ENCODE peak calls at places on chromosomes 7 and 10, in five cellular contexts. O is CD8-positive, alpha-beta memory T cell; D is fibroblast of the aortic adventitia; K is NCI-H1417 treated with DMSO at 0.1 percent for 48 hours; G is activated CD4-positive, alpha-beta T cell treated with anti-CD3 and anti-CD28 coated beads, Interleukin-2, amount 50 U/mL, for 1 hour. Z is an unnamed sample.

GRCh38 chr10:209357-209756 is 74.1 kb downstream of the ZMYND11 start:
- DNase-seq in O (no peak), D (peak; percentile 27), K (no peak), G (no peak), Z (no peak)

GRCh38 chr10:32125023-32125422 is 68.8 kb upstream of the KIF5B start:
- DNase-seq in O (no peak), D (no peak), K (no peak), G (no peak), Z (peak; percentile 67)

GRCh38 chr10:86410542-86411124 is 44.0 kb upstream of the GRID1 start:
- DNase-seq in O (no peak), D (peak; percentile 81), K (no peak), G (no peak), Z (no peak)

GRCh38 chr10:104449402-104449801 is 95.8 kb downstream of the CFAP58 start:
- DNase-seq in O (no peak), D (peak; percentile 56), K (no peak), G (no peak), Z (no peak)

GRCh38 chr10:129467346-129468119 is 492 bp downstream of the MGMT start:
- DNase-seq in O (no peak), D (peak; percentile 34), K (no peak), G (no peak), Z (no peak)

GRCh38 chr7:106372595-106373318 is 88.0 kb upstream of the NAMPT start:
- DNase-seq in O (no peak), D (no peak), K (no peak), G (no peak), Z (no peak)

GRCh38 chr7:28558236-28558635 is 145.9 kb downstream of the CREB5 start:
- DNase-seq in O (no peak), D (no peak), K (no peak), G (no peak), Z (no peak)

GRCh38 chr10:484925-485661 is 204.4 kb downstream of the DIP2C start:
- DNase-seq in O (peak; percentile 60), D (peak; percentile 28), K (no peak), G (peak; percentile 9), Z (no peak)

GRCh38 chr10:97185326-97186058 is at the start of gene SLIT1:
- DNase-seq in O (no peak), D (no peak), K (no peak), G (no peak), Z (peak; percentile 48)

GRCh38 chr10:14153570-14154055 is 177.1 kb downstream of the FRMD4A start:
- DNase-seq in O (no peak), D (no peak), K (no peak), G (no peak), Z (no peak)

GRCh38 chr10:95248989-95249388 is 41.8 kb downstream of the PDLIM1 start:
- DNase-seq in O (no peak), D (no peak), K (no peak), G (no peak), Z (no peak)

GRCh38 chr10:25261571-25261970 is 86.8 kb downstream of the GPR158 start:
- DNase-seq in O (no peak), D (no peak), K (peak; percentile 88), G (no peak), Z (no peak)

GRCh38 chr10:132006966-132007365 is 25.2 kb upstream of the BNIP3 start:
- DNase-seq in O (no peak), D (no peak), K (no peak), G (no peak), Z (no peak)

GRCh38 chr10:112977294-112977951 is 27.4 kb downstream of the TCF7L2 start:
- DNase-seq in O (no peak), D (no peak), K (no peak), G (no peak), Z (no peak)

GRCh38 chr10:103605359-103606156 is 112.1 kb downstream of the NEURL1 start:
- DNase-seq in O (peak; percentile 61), D (peak; percentile 83), K (no peak), G (peak; percentile 45), Z (peak; percentile 48)

GRCh38 chr7:19215421-19215820 is 70.2 kb upstream of the FERD3L start:
- DNase-seq in O (no peak), D (peak; percentile 76), K (no peak), G (no peak), Z (no peak)

GRCh38 chr7:78168869-78169268 is 370.3 kb downstream of the PHTF2 start:
- DNase-seq in O (no peak), D (no peak), K (no peak), G (no peak), Z (no peak)

GRCh38 chr7:44321796-44322195 is 3.6 kb downstream of the CAMK2B start:
- DNase-seq in O (no peak), D (no peak), K (no peak), G (no peak), Z (no peak)

GRCh38 chr10:65570143-65571010 is 1355.5 kb upstream of the LRRTM3 start:
- DNase-seq in O (no peak), D (peak; percentile 7), K (no peak), G (no peak), Z (no peak)

GRCh38 chr7:55438765-55439525 is 73.8 kb downstream of the LANCL2 start:
- DNase-seq in O (no peak), D (peak; percentile 28), K (no peak), G (no peak), Z (no peak)

GRCh38 chr7:28960071-28960840 is 2.1 kb upstream of the TRIL start:
- DNase-seq in O (no peak), D (no peak), K (no peak), G (no peak), Z (no peak)

GRCh38 chr7:38232475-38233366 is 40.7 kb downstream of the TARP start:
- DNase-seq in O (peak; percentile 92), D (no peak), K (no peak), G (peak; percentile 59), Z (no peak)

GRCh38 chr7:128299109-128299514 is 44.6 kb downstream of the RBM28 start:
- DNase-seq in O (no peak), D (no peak), K (no peak), G (no peak), Z (no peak)